ENCODE peak calls at places on chromosomes 2 and 18, in five cellular contexts. X is GM12892, S is endothelial cell of umbilical vein, E is HL-60, Q is sigmoid colon. B is an unnamed sample.

GRCh38 chr2:215358891-215359575 is 47.2 kb downstream of the ATIC start:
- DNase-seq in E (no peak), Q (no peak), S (no peak), X (no peak), B (no peak)

GRCh38 chr18:13260927-13261471 is 42.4 kb downstream of the LDLRAD4 start:
- DNase-seq in X (no peak), S (no peak), E (no peak), Q (no peak), B (no peak)

GRCh38 chr2:175004730-175004979 is 526 bp downstream of the CHN1 start:
- DNase-seq in E (no peak), S (no peak), X (no peak), Q (no peak), B (no peak)

GRCh38 chr2:6835467-6835866 is 30.2 kb downstream of the CMPK2 start:
- DNase-seq in X (no peak), Q (no peak), E (no peak), S (no peak), B (no peak)

GRCh38 chr2:24818721-24819167 is 25.5 kb downstream of the CENPO start:
- DNase-seq in X (no peak), Q (peak; percentile 38), S (no peak), E (no peak), B (no peak)

GRCh38 chr2:86223098-86223681 is 23.9 kb downstream of the MRPL35 start:
- DNase-seq in Q (peak; percentile 95), X (no peak), E (peak; percentile 20), S (no peak), B (no peak)

GRCh38 chr18:74459877-74460276 is 2.8 kb upstream of the DIPK1C start:
- DNase-seq in X (no peak), Q (no peak), S (no peak), E (no peak), B (no peak)

GRCh38 chr2:96118698-96119388 is 2.5 kb upstream of the ADRA2B start:
- DNase-seq in E (no peak), S (no peak), Q (peak; percentile 63), X (no peak), B (no peak)

GRCh38 chr2:48343571-48344440 is 186.1 kb upstream of the STON1 start:
- DNase-seq in E (no peak), Q (no peak), X (no peak), S (peak; percentile 91), B (no peak)

GRCh38 chr2:215529271-215529670 is 93.4 kb upstream of the FN1 start:
- DNase-seq in E (no peak), X (no peak), S (peak; percentile 69), Q (no peak), B (no peak)

GRCh38 chr2:220521591-220521990 is 894.2 kb downstream of the SLC4A3 start:
- DNase-seq in S (no peak), Q (no peak), E (no peak), X (no peak), B (no peak)

GRCh38 chr2:69013837-69014796 is 1.1 kb downstream of the ANTXR1 start:
- DNase-seq in S (peak; percentile 27), X (no peak), Q (no peak), E (no peak), B (no peak)

GRCh38 chr18:69845588-69846506 is 101.8 kb downstream of the CD226 start:
- DNase-seq in X (no peak), E (no peak), Q (no peak), S (no peak), B (no peak)

GRCh38 chr2:69387770-69388481 is 899 bp upstream of the GFPT1 start:
- DNase-seq in X (no peak), E (no peak), S (peak; percentile 9), Q (no peak), B (no peak)

GRCh38 chr2:200966770-200967169 is 3.3 kb upstream of the ORC2 start:
- DNase-seq in E (no peak), X (peak; percentile 6), Q (no peak), S (peak; percentile 59), B (no peak)

GRCh38 chr2:46239847-46240181 is 57.4 kb upstream of the EPAS1 start:
- DNase-seq in E (no peak), Q (no peak), S (no peak), X (no peak), B (no peak)

GRCh38 chr2:120262761-120263428 is 10.2 kb downstream of the RALB start:
- DNase-seq in S (no peak), Q (no peak), X (no peak), E (no peak), B (no peak)

GRCh38 chr2:201414099-201415023 is 36.9 kb downstream of the TRAK2 start:
- DNase-seq in E (no peak), S (peak; percentile 80), Q (no peak), X (no peak), B (no peak)

GRCh38 chr2:187658952-187659525 is 104.8 kb upstream of the TFPI start:
- DNase-seq in Q (no peak), E (peak; percentile 4), X (no peak), S (peak; percentile 30), B (no peak)

GRCh38 chr18:7601249-7601620 is 34.1 kb downstream of the PTPRM start:
- DNase-seq in X (no peak), S (peak; percentile 27), E (no peak), Q (no peak), B (no peak)

GRCh38 chr2:197108758-197109157 is 182.3 kb upstream of the PGAP1 start:
- DNase-seq in X (no peak), S (no peak), E (no peak), Q (peak; percentile 91), B (peak; percentile 29)

GRCh38 chr2:97726311-97727064 is 13.1 kb downstream of the ZAP70 start:
- DNase-seq in Q (no peak), S (peak; percentile 9), E (no peak), X (no peak), B (no peak)

GRCh38 chr2:33406622-33407021 is 69.8 kb upstream of the RASGRP3 start:
- DNase-seq in S (no peak), E (no peak), Q (no peak), X (no peak), B (no peak)

GRCh38 chr2:222842517-222843174 is 18.2 kb upstream of the ACSL3 start:
- DNase-seq in X (no peak), S (peak; percentile 84), Q (no peak), E (peak; percentile 9), B (no peak)

GRCh38 chr2:24489942-24490673 is 946 bp upstream of the NCOA1 start:
- DNase-seq in Q (peak; percentile 67), E (no peak), X (no peak), S (peak; percentile 59), B (no peak)

GRCh38 chr2:163213699-163214098 is 375.1 kb upstream of the KCNH7 start:
- DNase-seq in E (no peak), S (no peak), X (no peak), Q (no peak), B (no peak)

GRCh38 chr2:130754811-130755210 is 529 bp upstream of the AMER3 start:
- DNase-seq in X (no peak), E (no peak), S (no peak), Q (no peak), B (no peak)

GRCh38 chr2:130756041-130756720 is 841 bp downstream of the AMER3 start:
- DNase-seq in X (no peak), E (no peak), Q (no peak), S (no peak), B (no peak)

GRCh38 chr2:130759906-130760753 is 4.8 kb downstream of the AMER3 start:
- DNase-seq in S (no peak), X (no peak), Q (no peak), E (no peak), B (no peak)

GRCh38 chr2:130756721-130757195 is 1.4 kb downstream of the AMER3 start:
- DNase-seq in E (no peak), Q (no peak), S (no peak), X (no peak), B (no peak)

DNA sequence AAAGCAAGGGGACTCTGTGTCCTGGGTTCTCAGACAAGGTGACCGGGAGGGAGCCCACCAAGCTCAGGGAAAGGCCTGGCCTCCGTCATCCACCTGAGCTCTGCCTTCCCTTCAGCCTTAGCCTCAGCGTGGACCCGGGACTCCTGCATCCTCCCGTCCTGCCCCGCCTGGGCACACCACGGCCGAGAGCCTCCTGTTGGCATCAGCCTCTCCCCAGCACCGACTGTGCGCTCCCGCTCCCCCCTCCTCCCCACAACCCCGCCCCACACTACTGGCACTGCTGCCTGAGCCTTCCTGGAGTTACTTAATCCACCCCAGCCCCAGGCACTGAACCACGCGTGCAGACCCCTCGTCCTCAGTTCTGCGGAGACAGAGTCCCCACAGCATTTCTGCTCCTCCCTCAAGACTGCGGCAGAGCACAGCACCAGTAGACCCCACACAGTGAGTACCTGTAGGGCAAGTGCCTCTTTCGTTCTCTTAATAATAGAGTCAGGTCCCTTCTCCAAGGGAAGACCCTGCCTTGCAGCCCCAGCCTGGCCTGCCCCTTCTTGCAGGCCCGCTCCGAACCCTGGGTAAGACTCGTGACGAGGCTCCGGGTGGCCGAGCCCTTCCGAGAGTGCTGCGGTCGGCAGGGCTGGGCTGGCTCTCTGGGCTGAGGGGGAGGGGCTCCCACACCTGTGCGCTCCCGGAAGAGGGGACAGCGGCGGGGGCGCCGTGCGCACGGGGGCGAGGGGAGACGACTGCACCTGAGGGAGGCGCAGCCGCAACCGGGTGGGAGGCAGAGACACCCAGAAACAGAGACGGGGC is at the start of gene AMER3:
- DNase-seq in Q (no peak), X (no peak), E (no peak), S (no peak), B (no peak)
- TF ChIP-seq POLR2AphosphoS5 in Q (no peak), X (no peak), E (no peak), S (no peak), B (no peak)

GRCh38 chr2:226678422-226678821 is 121.2 kb downstream of the IRS1 start:
- DNase-seq in X (no peak), Q (no peak), E (no peak), S (no peak), B (no peak)

GRCh38 chr2:226683196-226683595 is 116.4 kb downstream of the IRS1 start:
- DNase-seq in S (no peak), E (no peak), X (no peak), Q (no peak), B (no peak)

GRCh38 chr2:226683926-226684562 is 115.6 kb downstream of the IRS1 start:
- DNase-seq in Q (no peak), S (no peak), X (no peak), E (no peak), B (no peak)

GRCh38 chr2:226679389-226680057 is 120.1 kb downstream of the IRS1 start:
- DNase-seq in X (no peak), Q (no peak), E (no peak), S (no peak), B (no peak)

GRCh38 chr2:226680674-226681073 is 118.9 kb downstream of the IRS1 start:
- DNase-seq in Q (no peak), S (no peak), X (no peak), E (no peak), B (no peak)
- TF ChIP-seq POLR2AphosphoS5 in Q (no peak), S (no peak), X (no peak), E (no peak), B (no peak)

GRCh38 chr2:235690809-235691450 is 197.1 kb downstream of the AGAP1 start:
- DNase-seq in X (no peak), Q (peak; percentile 41), E (no peak), S (no peak), B (no peak)
- TF ChIP-seq POLR2AphosphoS5 in X (no peak), Q (no peak), E (no peak), S (no peak), B (no peak)

DNA sequence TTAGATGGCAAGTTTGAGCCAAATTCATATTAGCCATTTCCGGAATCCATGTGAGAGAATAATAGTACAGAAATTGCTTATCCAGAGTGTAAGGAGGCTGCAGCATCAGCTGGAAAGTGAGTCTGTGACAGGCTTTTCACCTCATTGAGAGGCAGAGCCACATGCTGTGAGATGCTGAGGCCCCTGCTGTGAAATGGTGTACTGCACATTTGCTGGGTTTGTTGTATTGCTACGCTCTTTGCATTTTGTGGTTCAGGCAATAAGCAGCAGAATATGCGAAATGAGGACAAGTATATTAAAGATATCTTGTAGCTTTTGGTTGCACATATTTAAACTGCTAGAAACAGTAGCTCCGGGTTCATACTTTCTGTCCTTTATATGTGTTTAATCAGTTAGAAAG is 37.0 kb downstream of the NABP1 start:
- DNase-seq in S (no peak), X (no peak), E (no peak), Q (no peak), B (no peak)
- TF ChIP-seq POLR2AphosphoS5 in S (no peak), X (no peak), E (no peak), Q (no peak), B (no peak)

B was measured in upper lobe of left lung.